ENCODE peak calls at places on chromosomes 5 and 9, in four cellular contexts. One of them, this sample, is unnamed.

GRCh38 chr5:82885657-82886389 is 191.4 kb downstream of the TMEM167A start:
- DNase-seq in endothelial cell of umbilical vein: no peak
- DNase-seq in heart left ventricle: no peak
- DNase-seq in A673: peak; percentile 9
- DNase-seq in this sample: peak; percentile 34

GRCh38 chr9:133483611-133484010 is 4.7 kb upstream of the SLC2A6 start:
- DNase-seq in endothelial cell of umbilical vein: no peak
- DNase-seq in A673: no peak
- DNase-seq in heart left ventricle: no peak
- DNase-seq in this sample: no peak

GRCh38 chr5:65721050-65721774 is 697 bp downstream of the SGTB start:
- DNase-seq in heart left ventricle: peak; percentile 64
- DNase-seq in endothelial cell of umbilical vein: peak; percentile 74
- DNase-seq in A673: peak; percentile 57
- DNase-seq in this sample: peak; percentile 18

GRCh38 chr5:111131356-111131755 is 39.2 kb downstream of the WDR36 start:
- DNase-seq in endothelial cell of umbilical vein: peak; percentile 82
- DNase-seq in A673: no peak
- DNase-seq in heart left ventricle: no peak
- DNase-seq in this sample: no peak

GRCh38 chr9:10045598-10045997 is 567.2 kb downstream of the PTPRD start:
- DNase-seq in A673: peak; percentile 14
- DNase-seq in endothelial cell of umbilical vein: peak; percentile 58
- DNase-seq in heart left ventricle: no peak
- DNase-seq in this sample: no peak

GRCh38 chr9:37436540-37436939 is 14.0 kb downstream of the GRHPR start:
- DNase-seq in heart left ventricle: peak; percentile 39
- DNase-seq in endothelial cell of umbilical vein: no peak
- DNase-seq in A673: no peak
- DNase-seq in this sample: no peak

GRCh38 chr5:173327084-173327947 is 898 bp downstream of the STC2 start:
- DNase-seq in endothelial cell of umbilical vein: peak; percentile 50
- DNase-seq in A673: peak; percentile 23
- DNase-seq in heart left ventricle: no peak
- DNase-seq in this sample: no peak

GRCh38 chr5:16970826-16971225 is 34.7 kb upstream of the MYO10 start:
- DNase-seq in heart left ventricle: no peak
- DNase-seq in endothelial cell of umbilical vein: no peak
- DNase-seq in A673: no peak
- DNase-seq in this sample: no peak

GRCh38 chr9:73685786-73686185 is 534.1 kb downstream of the ANXA1 start:
- DNase-seq in heart left ventricle: no peak
- DNase-seq in A673: no peak
- DNase-seq in endothelial cell of umbilical vein: no peak
- DNase-seq in this sample: no peak

GRCh38 chr5:16497546-16497945 is 31.9 kb upstream of the ZNF622 start:
- DNase-seq in A673: no peak
- DNase-seq in heart left ventricle: no peak
- DNase-seq in endothelial cell of umbilical vein: no peak
- DNase-seq in this sample: no peak

GRCh38 chr9:95610006-95610785 is 93.4 kb upstream of the PTCH1 start:
- DNase-seq in heart left ventricle: no peak
- DNase-seq in endothelial cell of umbilical vein: no peak
- DNase-seq in A673: no peak
- DNase-seq in this sample: no peak

GRCh38 chr9:97753364-97753763 is 56.2 kb upstream of the XPA start:
- DNase-seq in endothelial cell of umbilical vein: no peak
- DNase-seq in A673: no peak
- DNase-seq in heart left ventricle: no peak
- DNase-seq in this sample: no peak

GRCh38 chr9:88017086-88017485 is 42.8 kb upstream of the CDK20 start:
- DNase-seq in heart left ventricle: no peak
- DNase-seq in endothelial cell of umbilical vein: no peak
- DNase-seq in A673: no peak
- DNase-seq in this sample: no peak

GRCh38 chr9:131032384-131032783 is 23.4 kb downstream of the LAMC3 start:
- DNase-seq in heart left ventricle: no peak
- DNase-seq in endothelial cell of umbilical vein: no peak
- DNase-seq in A673: no peak
- DNase-seq in this sample: no peak
- H3K27me3 ChIP-seq in heart left ventricle: no peaks in the 10 kb centered on the region
- H3K27me3 ChIP-seq in endothelial cell of umbilical vein: no peaks in the 10 kb centered on the region
- H3K27me3 ChIP-seq in A673: no peaks in the 10 kb centered on the region
- H3K27me3 ChIP-seq in this sample: no peaks in the 10 kb centered on the region

DNA sequence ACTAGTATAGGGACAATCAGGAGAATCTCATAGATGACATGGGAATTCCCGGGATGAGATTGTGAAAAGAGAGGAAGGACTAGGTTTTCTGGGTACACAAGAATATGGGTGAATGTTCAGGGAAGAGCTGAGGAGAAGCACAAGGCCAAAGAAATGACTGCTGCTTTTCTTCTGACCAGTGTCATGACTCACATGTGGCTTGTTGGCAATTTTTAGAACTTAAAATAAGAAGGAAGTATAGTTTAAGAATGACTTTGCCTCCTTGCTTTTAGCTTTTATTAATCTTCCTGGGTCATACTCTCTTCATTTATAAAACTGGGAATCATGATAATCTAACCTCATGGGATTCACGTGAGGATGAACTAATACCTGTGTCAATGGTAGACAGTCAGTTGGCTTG is 652.4 kb upstream of the MEF2C start:
- DNase-seq in heart left ventricle: no peak
- DNase-seq in endothelial cell of umbilical vein: no peak
- DNase-seq in A673: no peak
- DNase-seq in this sample: no peak
- H3K27ac ChIP-seq in heart left ventricle: no peak overlapping the region
- H3K27ac ChIP-seq in endothelial cell of umbilical vein: no peak overlapping the region
- H3K27ac ChIP-seq in A673: no peak overlapping the region
- H3K27ac ChIP-seq in this sample: no peak overlapping the region

DNA sequence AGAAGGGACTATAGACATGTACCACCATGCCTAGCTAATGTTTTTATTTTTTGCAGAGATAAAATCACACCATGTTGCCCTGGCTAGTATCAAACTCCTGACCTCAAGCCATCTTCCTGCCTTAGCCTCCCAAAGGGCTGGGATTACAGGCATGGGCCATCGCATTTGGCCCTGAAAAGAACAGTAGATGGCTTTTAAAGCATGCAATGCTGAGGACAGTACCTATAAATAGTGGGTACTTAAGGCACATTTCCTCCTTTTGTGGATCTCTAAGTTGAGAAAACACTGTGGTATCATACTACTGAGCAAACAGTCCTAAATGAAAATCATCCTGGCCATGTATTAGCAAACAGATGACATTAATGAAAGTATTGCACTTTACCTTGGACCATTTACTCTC is 119.4 kb downstream of the TTC39B start:
- DNase-seq in A673: no peak
- DNase-seq in heart left ventricle: no peak
- DNase-seq in endothelial cell of umbilical vein: no peak
- DNase-seq in this sample: no peak
- H3K27me3 ChIP-seq in A673: no peaks in the 10 kb centered on the region
- H3K27me3 ChIP-seq in heart left ventricle: no peaks in the 10 kb centered on the region
- H3K27me3 ChIP-seq in endothelial cell of umbilical vein: no peaks in the 10 kb centered on the region
- H3K27me3 ChIP-seq in this sample: no peaks in the 10 kb centered on the region

GRCh38 chr5:126846344-126846743 is 69.4 kb downstream of the LMNB1 start:
- DNase-seq in A673: no peak
- DNase-seq in heart left ventricle: no peak
- DNase-seq in endothelial cell of umbilical vein: peak; percentile 35
- DNase-seq in this sample: no peak
- H3K27ac ChIP-seq in A673: no peak overlapping the region
- H3K27ac ChIP-seq in heart left ventricle: peak overlapping the region; percentile 13
- H3K27ac ChIP-seq in endothelial cell of umbilical vein: no peak overlapping the region
- H3K27ac ChIP-seq in this sample: no peak overlapping the region

GRCh38 chr5:33828611-33829286 is 63.0 kb downstream of the ADAMTS12 start:
- DNase-seq in heart left ventricle: no peak
- DNase-seq in endothelial cell of umbilical vein: no peak
- DNase-seq in A673: no peak
- DNase-seq in this sample: no peak

GRCh38 chr5:33831041-33831440 is 60.7 kb downstream of the ADAMTS12 start:
- DNase-seq in heart left ventricle: no peak
- DNase-seq in A673: no peak
- DNase-seq in endothelial cell of umbilical vein: no peak
- DNase-seq in this sample: no peak

GRCh38 chr5:33827335-33827734 is 64.5 kb downstream of the ADAMTS12 start:
- DNase-seq in A673: no peak
- DNase-seq in heart left ventricle: no peak
- DNase-seq in endothelial cell of umbilical vein: peak; percentile 35
- DNase-seq in this sample: no peak

GRCh38 chr5:33829430-33829829 is 62.4 kb downstream of the ADAMTS12 start:
- DNase-seq in A673: no peak
- DNase-seq in endothelial cell of umbilical vein: no peak
- DNase-seq in heart left ventricle: peak; percentile 21
- DNase-seq in this sample: no peak

DNA sequence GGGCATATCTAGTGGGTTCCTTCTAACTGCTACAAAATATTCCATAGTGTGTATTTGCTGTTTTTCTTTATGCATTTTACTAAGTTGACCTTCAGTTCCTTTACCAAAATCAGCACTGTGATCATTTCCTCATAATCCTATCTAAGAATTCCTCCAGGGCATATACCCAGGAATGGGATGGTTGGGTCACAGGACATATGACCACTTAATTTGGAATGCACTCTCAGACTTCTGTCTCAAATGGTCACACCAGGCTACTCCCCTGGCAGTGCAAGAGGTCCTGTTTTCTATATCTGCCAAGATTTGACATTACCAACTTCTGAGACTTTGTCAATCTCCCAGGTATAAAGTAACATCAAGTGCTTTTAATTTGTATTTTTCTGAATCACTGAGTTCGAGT is 63.9 kb downstream of the ADAMTS12 start:
- DNase-seq in endothelial cell of umbilical vein: no peak
- DNase-seq in heart left ventricle: no peak
- DNase-seq in A673: no peak
- DNase-seq in this sample: no peak
- H3K27me3 ChIP-seq in endothelial cell of umbilical vein: no peaks in the 10 kb centered on the region
- H3K27me3 ChIP-seq in heart left ventricle: no peaks in the 10 kb centered on the region
- H3K27me3 ChIP-seq in A673: no peaks in the 10 kb centered on the region
- H3K27me3 ChIP-seq in this sample: no peaks in the 10 kb centered on the region

GRCh38 chr5:146026307-146027010 is 78.9 kb downstream of the PLAC8L1 start:
- DNase-seq in A673: no peak
- DNase-seq in endothelial cell of umbilical vein: no peak
- DNase-seq in heart left ventricle: no peak
- DNase-seq in this sample: no peak
- H3K27ac ChIP-seq in A673: no peak overlapping the region
- H3K27ac ChIP-seq in endothelial cell of umbilical vein: no peak overlapping the region
- H3K27ac ChIP-seq in heart left ventricle: no peak overlapping the region
- H3K27ac ChIP-seq in this sample: peak overlapping the region; percentile 96

DNA sequence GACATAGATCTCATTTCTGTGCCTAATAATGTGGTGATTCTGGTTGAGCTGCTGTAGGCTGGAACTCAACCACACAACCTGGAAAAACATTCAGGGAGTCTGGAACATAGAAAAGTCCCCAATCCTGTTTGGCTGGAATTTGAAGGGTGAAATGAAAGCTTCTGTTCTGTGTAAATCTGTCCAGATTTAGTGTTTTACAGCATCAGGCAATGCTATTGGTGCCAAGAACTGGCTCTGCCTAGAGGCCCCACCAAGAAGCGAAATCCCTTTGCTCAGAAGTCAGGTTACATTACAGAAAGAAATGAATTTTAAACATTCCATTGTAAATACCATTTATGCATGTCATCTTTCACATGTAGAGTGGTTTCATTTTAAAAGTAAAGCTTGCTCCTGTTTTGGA is 56.3 kb downstream of the TMEM174 start:
- DNase-seq in heart left ventricle: no peak
- DNase-seq in A673: no peak
- DNase-seq in endothelial cell of umbilical vein: no peak
- DNase-seq in this sample: no peak
- H3K27me3 ChIP-seq in heart left ventricle: peaks cover 48% of the 10 kb centered on the region
- H3K27me3 ChIP-seq in A673: peaks cover 12% of the 10 kb centered on the region
- H3K27me3 ChIP-seq in endothelial cell of umbilical vein: peaks cover 74% of the 10 kb centered on the region
- H3K27me3 ChIP-seq in this sample: peaks cover 10% of the 10 kb centered on the region

GRCh38 chr5:67879619-67880357 is 335.8 kb upstream of the PIK3R1 start:
- DNase-seq in endothelial cell of umbilical vein: no peak
- DNase-seq in A673: no peak
- DNase-seq in heart left ventricle: no peak
- DNase-seq in this sample: peak; percentile 94

GRCh38 chr5:67880358-67880810 is 335.2 kb upstream of the PIK3R1 start:
- DNase-seq in A673: no peak
- DNase-seq in endothelial cell of umbilical vein: no peak
- DNase-seq in heart left ventricle: no peak
- DNase-seq in this sample: peak; percentile 90

GRCh38 chr5:67875637-67876036 is 339.9 kb upstream of the PIK3R1 start:
- DNase-seq in A673: peak; percentile 32
- DNase-seq in endothelial cell of umbilical vein: no peak
- DNase-seq in heart left ventricle: no peak
- DNase-seq in this sample: no peak

GRCh38 chr5:67878911-67879310 is 336.6 kb upstream of the PIK3R1 start:
- DNase-seq in A673: no peak
- DNase-seq in heart left ventricle: no peak
- DNase-seq in endothelial cell of umbilical vein: no peak
- DNase-seq in this sample: no peak

DNA sequence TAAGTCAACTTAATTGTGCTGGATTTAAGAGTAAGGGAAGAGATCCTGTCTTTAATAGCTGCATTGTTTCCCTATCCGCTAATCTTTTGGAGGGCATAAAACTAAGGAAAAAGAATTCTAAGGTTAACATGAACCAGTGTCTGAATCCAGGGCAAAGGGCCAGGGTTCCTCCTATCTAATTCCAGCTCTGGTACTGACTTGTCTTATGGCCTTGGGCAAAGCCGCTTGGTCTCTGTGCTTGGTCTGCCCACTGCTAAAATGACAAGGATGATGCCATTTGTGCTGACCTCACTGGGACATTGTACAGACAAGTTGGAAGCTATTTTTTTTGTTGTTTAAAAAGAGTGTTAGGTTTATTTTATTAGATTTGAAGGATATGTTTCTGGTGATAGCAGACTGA is 334.7 kb upstream of the PIK3R1 start:
- DNase-seq in endothelial cell of umbilical vein: no peak
- DNase-seq in heart left ventricle: no peak
- DNase-seq in A673: no peak
- DNase-seq in this sample: peak; percentile 63
- H3K27ac ChIP-seq in endothelial cell of umbilical vein: no peak overlapping the region
- H3K27ac ChIP-seq in heart left ventricle: no peak overlapping the region
- H3K27ac ChIP-seq in A673: no peak overlapping the region
- H3K27ac ChIP-seq in this sample: peak overlapping the region; percentile 41

GRCh38 chr5:135450957-135451356 is 1.2 kb downstream of the TIFAB start:
- DNase-seq in endothelial cell of umbilical vein: no peak
- DNase-seq in heart left ventricle: no peak
- DNase-seq in A673: no peak
- DNase-seq in this sample: no peak
- H3K27me3 ChIP-seq in endothelial cell of umbilical vein: peaks cover 7% of the 10 kb centered on the region
- H3K27me3 ChIP-seq in heart left ventricle: no peaks in the 10 kb centered on the region
- H3K27me3 ChIP-seq in A673: peaks cover 29% of the 10 kb centered on the region
- H3K27me3 ChIP-seq in this sample: no peaks in the 10 kb centered on the region

GRCh38 chr9:6216002-6216401 is 395 bp downstream of the IL33 start:
- DNase-seq in heart left ventricle: no peak
- DNase-seq in endothelial cell of umbilical vein: no peak
- DNase-seq in A673: no peak
- DNase-seq in this sample: no peak
- H3K27ac ChIP-seq in heart left ventricle: peak overlapping the region; percentile 41
- H3K27ac ChIP-seq in endothelial cell of umbilical vein: no peak overlapping the region
- H3K27ac ChIP-seq in A673: no peak overlapping the region
- H3K27ac ChIP-seq in this sample: no peak overlapping the region